ENCODE peak calls at places on chromosomes 6 and 20, in nine cellular contexts. F is HCT116; I is transverse colon; O is psoas muscle; X is Caco-2; L is left ventricle myocardium inferior; G is IMR-90; C is CD4-positive, CD25-positive, alpha-beta regulatory T cell; J is AG04450. T is an unnamed sample.

GRCh38 chr6:129472239-129472638 is 237.7 kb downstream of the ARHGAP18 start:
- DNase-seq in I (no peak), L (no peak), J (no peak), F (no peak), C (no peak), X (no peak), G (no peak), O (no peak), T (no peak)

GRCh38 chr6:39961178-39961577 is 26.9 kb upstream of the MOCS1 start:
- DNase-seq in G (peak; percentile 47), J (no peak), C (no peak), X (no peak), F (no peak), L (peak; percentile 25), O (no peak), I (no peak), T (no peak)

GRCh38 chr20:59010321-59010994 is 3.4 kb upstream of the CTSZ start:
- DNase-seq in F (no peak), I (peak; percentile 53), C (no peak), O (peak; percentile 27), G (no peak), X (no peak), J (no peak), L (no peak), T (no peak)

GRCh38 chr6:114432380-114432779 is 89.6 kb upstream of the HS3ST5 start:
- DNase-seq in G (no peak), O (no peak), F (no peak), L (no peak), C (no peak), X (no peak), J (no peak), I (no peak), T (no peak)

GRCh38 chr6:7535498-7535897 is 6.0 kb upstream of the DSP start:
- DNase-seq in O (no peak), L (no peak), J (no peak), X (no peak), G (peak; percentile 73), I (no peak), C (no peak), F (no peak), T (no peak)

GRCh38 chr6:131885237-131885636 is 65.9 kb downstream of the CCN2 start:
- DNase-seq in F (no peak), I (no peak), G (no peak), X (no peak), C (no peak), J (no peak), L (no peak), O (no peak), T (no peak)

GRCh38 chr20:16703570-16703969 is 26.3 kb upstream of the SNRPB2 start:
- DNase-seq in I (no peak), J (no peak), G (no peak), C (no peak), F (no peak), L (no peak), O (no peak), X (no peak), T (no peak)

GRCh38 chr6:99993146-99993532 is 884 bp downstream of the MCHR2 start:
- DNase-seq in I (no peak), X (no peak), C (no peak), J (no peak), O (no peak), L (no peak), G (no peak), F (no peak), T (no peak)

GRCh38 chr20:59829415-59830106 is 103.9 kb downstream of the SYCP2 start:
- DNase-seq in G (no peak), F (no peak), J (no peak), L (peak; percentile 12), C (no peak), X (no peak), O (no peak), I (no peak), T (no peak)

GRCh38 chr6:80457044-80457933 is 350.8 kb downstream of the BCKDHB start:
- DNase-seq in O (peak; percentile 68), X (no peak), I (peak; percentile 17), F (peak; percentile 38), J (peak; percentile 88), C (no peak), G (peak; percentile 98), L (peak; percentile 68), T (no peak)

GRCh38 chr6:141290871-141291270 is 841.9 kb upstream of the GJE1 start:
- DNase-seq in X (no peak), F (no peak), C (no peak), I (no peak), O (no peak), G (peak; percentile 6), J (no peak), L (no peak), T (no peak)

GRCh38 chr6:21935561-21936028 is 342.0 kb downstream of the SOX4 start:
- DNase-seq in J (no peak), C (no peak), I (peak; percentile 32), F (peak; percentile 27), L (no peak), O (no peak), G (peak; percentile 69), X (no peak), T (no peak)

GRCh38 chr6:157585274-157586087 is 204.5 kb downstream of the ZDHHC14 start:
- DNase-seq in G (no peak), J (no peak), C (no peak), F (no peak), X (no peak), L (no peak), O (no peak), I (no peak), T (no peak)

GRCh38 chr20:52105573-52106422 is 85.8 kb downstream of the ZFP64 start:
- DNase-seq in I (no peak), G (peak; percentile 23), O (no peak), C (no peak), X (no peak), F (no peak), L (no peak), J (no peak), T (no peak)

GRCh38 chr20:47202765-47203667 is 153.5 kb downstream of the ZMYND8 start:
- DNase-seq in F (no peak), O (peak; percentile 24), J (no peak), I (no peak), L (no peak), C (no peak), G (no peak), X (no peak), T (no peak)

GRCh38 chr20:12394786-12395185 is 477.1 kb downstream of the BTBD3 start:
- DNase-seq in C (no peak), X (peak; percentile 11), G (no peak), L (no peak), F (no peak), O (no peak), J (no peak), I (no peak), T (no peak)

GRCh38 chr6:108118359-108118724 is 43.8 kb upstream of the OSTM1 start:
- DNase-seq in F (no peak), C (no peak), J (no peak), L (no peak), O (no peak), I (no peak), G (no peak), X (no peak), T (no peak)

GRCh38 chr6:96491926-96492325 is 29.7 kb upstream of the UFL1 start:
- DNase-seq in I (no peak), C (no peak), J (no peak), O (no peak), F (no peak), L (no peak), G (no peak), X (no peak), T (no peak)
- H3K9me3 ChIP-seq in I (peaks cover 25% of the 10 kb centered on the region), C (peaks cover 25% of the 10 kb centered on the region), J (no peaks in the 10 kb centered on the region), O (peaks cover 44% of the 10 kb centered on the region), F (no peaks in the 10 kb centered on the region), L (peaks cover 96% of the 10 kb centered on the region), G (peaks cover 6% of the 10 kb centered on the region), X (no peaks in the 10 kb centered on the region), T (peaks cover 3% of the 10 kb centered on the region)

DNA sequence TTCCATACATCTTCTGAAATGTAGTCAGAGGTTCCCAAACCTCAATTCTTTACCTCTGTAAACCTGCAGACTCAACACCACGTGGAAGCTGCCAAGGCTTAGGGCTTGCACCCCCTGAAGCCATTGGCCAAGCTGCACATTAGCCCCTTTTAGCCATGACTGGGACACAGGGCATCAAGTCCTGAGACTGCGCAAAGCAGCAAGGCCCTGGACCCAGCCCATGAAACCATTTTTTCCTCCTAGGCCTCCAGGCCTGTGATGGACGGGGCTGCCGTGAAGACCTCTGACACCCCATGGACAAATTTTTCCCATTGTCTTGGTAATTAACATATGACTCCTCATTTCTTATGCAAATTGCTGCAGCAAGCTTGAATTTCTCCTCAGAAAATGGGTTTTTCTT is 727.8 kb downstream of the C6orf118 start:
- DNase-seq in G (no peak), C (no peak), F (no peak), I (no peak), J (no peak), O (no peak), X (no peak), L (no peak), T (no peak)
- H3K9me3 ChIP-seq in G (peaks cover 14% of the 10 kb centered on the region), C (peaks cover 14% of the 10 kb centered on the region), F (peaks cover 11% of the 10 kb centered on the region), I (no peaks in the 10 kb centered on the region), J (peaks cover 19% of the 10 kb centered on the region), O (no peaks in the 10 kb centered on the region), X (no peaks in the 10 kb centered on the region), L (peaks cover 22% of the 10 kb centered on the region), T (no peaks in the 10 kb centered on the region)

DNA sequence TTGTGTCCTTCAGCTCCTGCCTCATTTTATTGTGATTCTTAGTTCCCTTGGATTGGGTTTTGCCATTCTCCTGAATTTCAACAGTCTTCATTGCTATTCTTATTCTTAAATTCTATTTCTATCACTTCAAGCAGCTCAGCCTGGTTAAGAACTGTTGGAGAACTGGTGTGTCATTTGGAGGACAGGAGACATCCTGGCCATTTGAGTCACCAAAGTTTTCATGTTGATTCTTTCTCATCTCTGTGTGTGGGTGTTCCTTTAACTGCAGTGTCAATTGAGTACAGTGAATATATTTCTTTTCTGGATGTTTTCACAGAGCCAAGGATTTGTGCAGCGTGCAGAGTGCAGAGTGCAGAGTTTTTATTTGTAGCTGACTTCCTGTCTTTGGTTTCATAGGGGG is 33.5 kb upstream of the TFB1M start:
- DNase-seq in F (no peak), G (no peak), C (no peak), I (no peak), X (no peak), L (no peak), O (no peak), J (no peak), T (no peak)
- H3K9me3 ChIP-seq in F (no peaks in the 10 kb centered on the region), G (peaks cover 5% of the 10 kb centered on the region), C (peaks cover 6% of the 10 kb centered on the region), I (no peaks in the 10 kb centered on the region), X (peaks cover 14% of the 10 kb centered on the region), L (peaks cover 36% of the 10 kb centered on the region), O (peaks cover 14% of the 10 kb centered on the region), J (no peaks in the 10 kb centered on the region), T (no peaks in the 10 kb centered on the region)

DNA sequence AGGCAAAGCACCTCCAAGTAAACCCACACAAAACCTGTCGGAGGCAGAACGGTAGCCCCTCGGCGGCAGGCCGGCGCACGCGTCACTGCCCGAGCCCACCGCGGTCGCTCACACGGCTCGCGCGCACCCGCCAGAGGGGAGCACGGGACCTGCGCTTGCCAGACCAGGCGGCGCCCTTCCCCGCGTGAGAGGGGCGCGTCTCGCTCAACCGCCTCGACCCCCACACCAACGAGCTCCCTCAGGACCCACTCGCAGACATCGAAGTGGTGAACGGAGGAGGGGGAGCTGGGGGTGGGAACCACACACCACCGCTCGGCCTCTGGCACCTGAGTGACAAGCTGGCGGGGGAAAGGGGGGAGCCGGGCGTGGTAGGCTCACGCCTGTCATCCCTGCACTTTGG is 1513.4 kb upstream of the DEFB115 start:
- DNase-seq in G (no peak), F (no peak), L (no peak), J (no peak), I (no peak), C (no peak), O (no peak), X (no peak), T (no peak)
- H3K9me3 ChIP-seq in G (peaks cover 25% of the 10 kb centered on the region), F (no peaks in the 10 kb centered on the region), L (peaks cover 35% of the 10 kb centered on the region), J (peaks cover 53% of the 10 kb centered on the region), I (peaks cover 6% of the 10 kb centered on the region), C (peaks cover 23% of the 10 kb centered on the region), O (peaks cover 2% of the 10 kb centered on the region), X (peaks cover 46% of the 10 kb centered on the region), T (no peaks in the 10 kb centered on the region)

GRCh38 chr6:151523034-151523433 is 29.2 kb downstream of the CCDC170 start:
- DNase-seq in L (no peak), C (no peak), I (no peak), G (no peak), F (no peak), J (no peak), X (no peak), O (no peak), T (no peak)
- H3K9me3 ChIP-seq in L (peaks cover 75% of the 10 kb centered on the region), C (peaks cover 25% of the 10 kb centered on the region), I (no peaks in the 10 kb centered on the region), G (peaks cover 5% of the 10 kb centered on the region), F (no peaks in the 10 kb centered on the region), J (peaks cover 4% of the 10 kb centered on the region), X (peaks cover 14% of the 10 kb centered on the region), O (peaks cover 8% of the 10 kb centered on the region), T (no peaks in the 10 kb centered on the region)

T was measured in T-helper 17 cell.